ENCODE peak calls at places on chromosomes 4 and X, in ten cellular contexts. K, L, J, O, N, P, M, D, F and U are unnamed samples.

GRCh38 chr4:119589165-119589564 is 39.4 kb downstream of the PDE5A start:
- DNase-seq in K (no peak), L (no peak), J (no peak), O (no peak), N (no peak), P (no peak), M (peak), D (no peak), F (peak), U (no peak)

GRCh38 chrX:52353838-52354237 is 15.0 kb upstream of the XAGE2 start:
- DNase-seq in K (no peak), L (no peak), J (no peak), O (no peak), N (no peak), P (peak), M (no peak), D (no peak), F (no peak), U (no peak)

GRCh38 chr4:183876268-183876934 is 28.7 kb upstream of the STOX2 start:
- DNase-seq in K (no peak), L (no peak), J (no peak), O (peak), N (no peak), P (peak), M (peak), D (no peak), F (peak), U (peak)

GRCh38 chrX:37785569-37785968 is 5.7 kb downstream of the CYBB start:
- DNase-seq in K (no peak), L (no peak), J (no peak), O (no peak), N (no peak), P (peak), M (peak), D (no peak), F (peak), U (no peak)

GRCh38 chrX:9482408-9482807 is 17.6 kb downstream of the TBL1X start:
- DNase-seq in K (no peak), L (no peak), J (no peak), O (no peak), N (no peak), P (peak), M (peak), D (no peak), F (peak), U (no peak)

GRCh38 chrX:3962511-3963350 is 249.3 kb upstream of the PRKX start:
- DNase-seq in K (peak), L (peak), J (no peak), O (no peak), N (no peak), P (peak), M (peak), D (no peak), F (peak), U (no peak)

GRCh38 chrX:127558811-127559210 is 493.4 kb downstream of the ACTRT1 start:
- DNase-seq in K (no peak), L (no peak), J (no peak), O (no peak), N (no peak), P (peak), M (no peak), D (no peak), F (no peak), U (no peak)

GRCh38 chrX:12702509-12703091 is 88.6 kb upstream of the PRPS2 start:
- DNase-seq in K (no peak), L (no peak), J (no peak), O (no peak), N (no peak), P (peak), M (peak), D (peak), F (peak), U (no peak)

GRCh38 chr4:87896020-87896621 is 63.4 kb downstream of the MEPE start:
- DNase-seq in K (no peak), L (peak), J (no peak), O (no peak), N (no peak), P (peak), M (peak), D (peak), F (peak), U (no peak)